ENCODE peak calls at places on chromosome 14, in nine cellular contexts. T is adipocyte; W is MM.1S; D is aorta; J is fibroblast of lung; H is endodermal cell; O is K562; B is uterus; M is effector memory CD4-positive, alpha-beta T cell. S is an unnamed sample.

GRCh38 chr14:96039633-96040311 is 610 bp downstream of the C14orf132 start:
- DNase-seq in J (peak; percentile 27), W (no peak), D (peak; percentile 81), T (peak; percentile 59), B (peak; percentile 34), M (no peak), H (peak; percentile 83), O (no peak), S (peak; percentile 64)

GRCh38 chr14:28576523-28576922 is 190.1 kb upstream of the FOXG1 start:
- DNase-seq in D (no peak), W (no peak), J (no peak), O (no peak), M (no peak), H (no peak), T (no peak), B (no peak), S (no peak)

GRCh38 chr14:105385322-105385637 is 13.1 kb upstream of the TEX22 start:
- DNase-seq in B (no peak), T (no peak), M (no peak), O (no peak), D (no peak), J (no peak), W (no peak), H (no peak), S (no peak)

GRCh38 chr14:106883218-106883692 is 1356.9 kb downstream of the TMEM121 start:
- DNase-seq in J (no peak), D (peak; percentile 82), H (peak; percentile 48), B (no peak), M (peak; percentile 22), W (no peak), T (peak; percentile 21), O (no peak), S (peak; percentile 43)

GRCh38 chr14:24817638-24818053 is 183.7 kb upstream of the GZMB start:
- DNase-seq in J (no peak), T (peak; percentile 66), M (no peak), O (no peak), H (peak; percentile 62), B (no peak), D (no peak), W (no peak), S (peak; percentile 56)

GRCh38 chr14:73242274-73242960 is 5.1 kb downstream of the PAPLN start:
- DNase-seq in J (no peak), T (peak; percentile 53), B (no peak), O (no peak), M (no peak), D (peak; percentile 50), H (no peak), W (no peak), S (no peak)

GRCh38 chr14:65803886-65804285 is 391.4 kb downstream of the FUT8 start:
- DNase-seq in O (no peak), W (no peak), H (no peak), T (no peak), B (no peak), J (no peak), D (no peak), M (no peak), S (no peak)

GRCh38 chr14:105864651-105865265 is 338.4 kb downstream of the TMEM121 start:
- DNase-seq in O (no peak), D (peak; percentile 61), M (no peak), B (peak; percentile 7), T (no peak), J (no peak), H (peak; percentile 17), W (no peak), S (no peak)

GRCh38 chr14:36553650-36554260 is 28.7 kb downstream of the NKX2-8 start:
- DNase-seq in T (peak; percentile 84), J (peak; percentile 42), B (no peak), H (peak; percentile 54), W (peak; percentile 47), D (no peak), M (no peak), O (peak; percentile 36), S (peak; percentile 73)

GRCh38 chr14:36555998-36556743 is 26.2 kb downstream of the NKX2-8 start:
- DNase-seq in D (no peak), M (no peak), J (no peak), H (peak; percentile 43), B (no peak), W (no peak), T (no peak), O (no peak), S (no peak)

DNA sequence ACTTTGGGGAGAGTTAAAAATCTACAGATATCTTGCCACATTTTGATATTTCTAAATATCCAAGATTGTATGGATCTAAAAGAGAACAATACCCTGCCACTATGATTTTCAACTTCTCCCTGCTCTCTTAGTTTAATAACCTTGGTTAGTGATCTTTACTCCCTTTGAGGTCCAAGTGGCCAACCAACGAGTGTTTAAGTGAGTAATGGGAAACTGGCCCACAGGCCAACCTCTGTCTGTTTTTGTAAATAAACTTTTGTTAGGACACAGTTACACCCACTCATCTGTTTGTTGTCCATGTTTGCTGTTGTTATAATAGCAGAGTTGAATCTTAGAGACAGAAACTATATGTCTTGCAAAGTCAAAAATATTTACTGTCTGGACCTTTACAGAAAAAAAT is 30.9 kb upstream of the NKX2-1 start:
- DNase-seq in O (no peak), D (no peak), M (no peak), H (no peak), J (no peak), B (no peak), T (no peak), W (no peak), S (no peak)
- H3K4me3 ChIP-seq in O (no peak overlapping the region), D (no peak overlapping the region), M (no peak overlapping the region), H (no peak overlapping the region), J (no peak overlapping the region), B (no peak overlapping the region), T (no peak overlapping the region), W (no peak overlapping the region), S (no peak overlapping the region)

GRCh38 chr14:51554953-51555352 is 96.8 kb upstream of the FRMD6 start:
- DNase-seq in T (peak; percentile 48), D (no peak), W (peak; percentile 50), O (no peak), B (no peak), J (peak; percentile 58), M (no peak), H (no peak), S (peak; percentile 73)

GRCh38 chr14:51554339-51554920 is 97.3 kb upstream of the FRMD6 start:
- DNase-seq in H (no peak), W (no peak), T (peak; percentile 74), D (no peak), B (no peak), O (no peak), J (peak; percentile 96), M (no peak), S (peak; percentile 85)

GRCh38 chr14:51548187-51548586 is 103.5 kb upstream of the FRMD6 start:
- DNase-seq in D (no peak), O (no peak), T (peak; percentile 40), J (peak; percentile 66), M (no peak), W (no peak), B (no peak), H (no peak), S (peak; percentile 36)

GRCh38 chr14:51552275-51552674 is 99.4 kb upstream of the FRMD6 start:
- DNase-seq in M (no peak), D (no peak), H (no peak), T (no peak), J (no peak), B (no peak), O (no peak), W (no peak), S (no peak)

GRCh38 chr14:51552768-51553426 is 98.8 kb upstream of the FRMD6 start:
- DNase-seq in B (peak; percentile 47), W (no peak), M (no peak), J (peak; percentile 30), O (no peak), D (no peak), H (no peak), T (no peak), S (no peak)
- H3K4me1 ChIP-seq in B (no peaks in the 10 kb centered on the region), W (peaks cover 3% of the 10 kb centered on the region), M (no peaks in the 10 kb centered on the region), J (peaks cover 22% of the 10 kb centered on the region), O (no peaks in the 10 kb centered on the region), D (no peaks in the 10 kb centered on the region), H (no peaks in the 10 kb centered on the region), T (peaks cover 23% of the 10 kb centered on the region), S (peaks cover 41% of the 10 kb centered on the region)

DNA sequence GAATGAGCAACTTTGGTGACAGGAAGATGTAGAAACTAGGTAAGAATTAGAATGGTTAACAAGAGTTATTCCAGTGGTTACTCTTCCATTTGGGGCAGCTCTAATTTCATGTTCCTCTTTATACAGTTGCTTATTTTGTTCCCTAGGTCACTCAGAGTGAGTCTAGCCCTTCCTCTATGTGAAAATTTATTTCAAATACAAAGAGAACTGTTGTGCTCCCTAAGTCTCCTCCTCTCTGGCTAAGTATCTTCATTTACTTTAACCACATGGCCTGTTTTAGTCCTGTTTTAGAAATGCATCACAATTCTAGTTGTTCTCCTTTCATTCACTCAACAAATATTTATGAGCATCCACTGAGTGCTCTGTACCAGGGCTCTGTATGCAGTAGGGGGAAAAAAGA is 51.1 kb upstream of the HIF1A start:
- DNase-seq in D (no peak), W (no peak), T (no peak), H (no peak), B (no peak), J (no peak), M (no peak), O (no peak), S (no peak)
- H3K4me3 ChIP-seq in D (no peak overlapping the region), W (no peak overlapping the region), T (no peak overlapping the region), H (no peak overlapping the region), B (no peak overlapping the region), J (no peak overlapping the region), M (no peak overlapping the region), O (no peak overlapping the region), S (no peak overlapping the region)

GRCh38 chr14:103735815-103736545 is 20.4 kb downstream of the ZFYVE21 start:
- DNase-seq in B (no peak), H (no peak), D (peak; percentile 62), T (no peak), W (no peak), J (no peak), M (no peak), O (no peak), S (no peak)
- H3K4me1 ChIP-seq in B (peaks cover 7% of the 10 kb centered on the region), H (no peaks in the 10 kb centered on the region), D (no peaks in the 10 kb centered on the region), T (peaks cover 4% of the 10 kb centered on the region), W (no peaks in the 10 kb centered on the region), J (no peaks in the 10 kb centered on the region), M (no peaks in the 10 kb centered on the region), O (no peaks in the 10 kb centered on the region), S (no peaks in the 10 kb centered on the region)

S was measured in GM23248.